ENCODE peak calls at places on chromosomes 2 and 18, in five cellular contexts. W is NAMALWA; Q is GM04503; U is aorta; S is activated T-helper 9 cell treated with anti-CD3 and anti-CD28 coated beads, Interleukin-2, amount 50 U/mL, for 16 hours. M is an unnamed sample.

GRCh38 chr2:138476940-138477339 is 24.6 kb upstream of the SPOPL start:
- DNase-seq in S (no peak), Q (no peak), U (no peak), W (no peak), M (no peak)

GRCh38 chr2:60485550-60485949 is 67.9 kb downstream of the BCL11A start:
- DNase-seq in S (no peak), U (no peak), W (no peak), Q (no peak), M (no peak)

GRCh38 chr2:237195396-237196119 is 109.9 kb downstream of the COPS8 start:
- DNase-seq in W (no peak), S (no peak), Q (no peak), U (no peak), M (no peak)

GRCh38 chr18:48819276-48819675 is 131.5 kb downstream of the SMAD7 start:
- DNase-seq in S (no peak), U (peak), W (no peak), Q (no peak), M (no peak)

GRCh38 chr2:39181297-39181696 is 60.4 kb upstream of the SOS1 start:
- DNase-seq in U (no peak), S (no peak), W (no peak), Q (no peak), M (no peak)

GRCh38 chr2:82314836-82315472 is 2010.4 kb upstream of the LRRTM1 start:
- DNase-seq in Q (no peak), S (no peak), W (no peak), U (no peak), M (no peak)

GRCh38 chr2:152348388-152348787 is 13.4 kb downstream of the FMNL2 start:
- DNase-seq in W (no peak), U (no peak), S (no peak), Q (no peak), M (peak)

GRCh38 chr2:135037831-135038230 is 9.4 kb downstream of the MAP3K19 start:
- DNase-seq in S (no peak), Q (no peak), W (no peak), U (no peak), M (no peak)

GRCh38 chr2:236663671-236664101 is 94.1 kb downstream of the ACKR3 start:
- DNase-seq in W (no peak), S (no peak), Q (peak), U (no peak), M (peak)

GRCh38 chr2:236646441-236646840 is 76.8 kb downstream of the ACKR3 start:
- DNase-seq in U (no peak), Q (no peak), W (no peak), S (no peak), M (no peak)

GRCh38 chr18:53422896-53423295 is 801.6 kb downstream of the MBD2 start:
- DNase-seq in S (no peak), W (no peak), Q (no peak), U (no peak), M (no peak)

GRCh38 chr2:191811807-191812602 is 34.9 kb downstream of the CAVIN2 start:
- DNase-seq in U (no peak), W (peak), Q (peak), S (no peak), M (peak)

GRCh38 chr2:175742367-175742766 is 259.7 kb downstream of the LNPK start:
- DNase-seq in S (no peak), U (no peak), Q (peak), W (no peak), M (peak)

GRCh38 chr2:151198646-151199045 is 63.0 kb downstream of the RBM43 start:
- DNase-seq in Q (peak), U (no peak), S (no peak), W (no peak), M (no peak)

GRCh38 chr2:3200420-3200939 is 177.1 kb downstream of the EIPR1 start:
- DNase-seq in U (no peak), W (no peak), Q (peak), S (no peak), M (no peak)

GRCh38 chr2:84781942-84782716 is 98.8 kb downstream of the TRABD2A start:
- DNase-seq in W (peak), U (no peak), Q (no peak), S (peak), M (no peak)

GRCh38 chr2:10634495-10634894 is 55.3 kb downstream of the NOL10 start:
- DNase-seq in U (no peak), S (no peak), Q (no peak), W (no peak), M (no peak)

GRCh38 chr2:127216105-127216504 is 4.0 kb downstream of the CYP27C1 start:
- DNase-seq in W (no peak), Q (no peak), U (no peak), S (no peak), M (no peak)

GRCh38 chr2:23249348-23249747 is 135.6 kb upstream of the KLHL29 start:
- DNase-seq in U (peak), W (no peak), S (no peak), Q (no peak), M (no peak)

GRCh38 chr2:63818276-63818675 is 23.4 kb upstream of the UGP2 start:
- DNase-seq in Q (no peak), U (no peak), S (no peak), W (no peak), M (no peak)

GRCh38 chr2:120945832-120946231 is 210.2 kb downstream of the GLI2 start:
- DNase-seq in W (no peak), Q (no peak), U (no peak), S (no peak), M (no peak)

M was measured in RCC 7860.